ENCODE peak calls at places on chromosomes 16 and 17, in ten cellular contexts. One of them, this sample, is unnamed.

GRCh38 chr16:1823821-1824220 is 2.8 kb downstream of the HAGH start:
- DNase-seq in tibial nerve: no peak
- DNase-seq in BE2C: peak; percentile 57
- DNase-seq in mammary epithelial cell: peak; percentile 46
- DNase-seq in lung: no peak
- DNase-seq in Panc1: no peak
- DNase-seq in AG10803: peak; percentile 20
- DNase-seq in uterus: no peak
- DNase-seq in AG04450: peak; percentile 21
- DNase-seq in heart right ventricle: no peak
- DNase-seq in this sample: peak; percentile 77

GRCh38 chr16:9092282-9092962 is 978 bp downstream of the HAPSTR1 start:
- DNase-seq in AG04450: no peak
- DNase-seq in lung: peak; percentile 48
- DNase-seq in AG10803: no peak
- DNase-seq in BE2C: peak; percentile 47
- DNase-seq in mammary epithelial cell: no peak
- DNase-seq in uterus: peak; percentile 34
- DNase-seq in Panc1: no peak
- DNase-seq in heart right ventricle: peak; percentile 55
- DNase-seq in tibial nerve: peak; percentile 24
- DNase-seq in this sample: no peak

GRCh38 chr17:44315760-44316731 is 7.6 kb downstream of the RUNDC3A start:
- DNase-seq in heart right ventricle: no peak
- DNase-seq in tibial nerve: no peak
- DNase-seq in lung: no peak
- DNase-seq in AG10803: no peak
- DNase-seq in BE2C: peak; percentile 25
- DNase-seq in mammary epithelial cell: no peak
- DNase-seq in AG04450: no peak
- DNase-seq in uterus: no peak
- DNase-seq in Panc1: no peak
- DNase-seq in this sample: no peak

GRCh38 chr17:73099504-73099903 is 7.0 kb upstream of the SLC39A11 start:
- DNase-seq in uterus: no peak
- DNase-seq in AG04450: no peak
- DNase-seq in AG10803: no peak
- DNase-seq in BE2C: no peak
- DNase-seq in tibial nerve: no peak
- DNase-seq in heart right ventricle: no peak
- DNase-seq in mammary epithelial cell: no peak
- DNase-seq in Panc1: no peak
- DNase-seq in lung: no peak
- DNase-seq in this sample: no peak

GRCh38 chr17:54899201-54899600 is 1.5 kb upstream of the TOM1L1 start:
- DNase-seq in BE2C: no peak
- DNase-seq in lung: no peak
- DNase-seq in uterus: no peak
- DNase-seq in Panc1: no peak
- DNase-seq in mammary epithelial cell: no peak
- DNase-seq in AG04450: no peak
- DNase-seq in tibial nerve: no peak
- DNase-seq in AG10803: no peak
- DNase-seq in heart right ventricle: no peak
- DNase-seq in this sample: no peak

GRCh38 chr16:68365167-68365817 is 54.5 kb downstream of the PRMT7 start:
- DNase-seq in Panc1: no peak
- DNase-seq in AG10803: peak; percentile 37
- DNase-seq in AG04450: no peak
- DNase-seq in uterus: no peak
- DNase-seq in lung: no peak
- DNase-seq in BE2C: no peak
- DNase-seq in heart right ventricle: no peak
- DNase-seq in mammary epithelial cell: no peak
- DNase-seq in tibial nerve: no peak
- DNase-seq in this sample: peak; percentile 50

GRCh38 chr17:40854175-40854814 is 12.7 kb downstream of the KRT12 start:
- DNase-seq in lung: no peak
- DNase-seq in AG10803: peak; percentile 89
- DNase-seq in mammary epithelial cell: peak; percentile 84
- DNase-seq in uterus: no peak
- DNase-seq in heart right ventricle: no peak
- DNase-seq in AG04450: peak; percentile 47
- DNase-seq in Panc1: peak; percentile 50
- DNase-seq in tibial nerve: no peak
- DNase-seq in BE2C: no peak
- DNase-seq in this sample: peak; percentile 75

GRCh38 chr17:38317081-38317480 is 20.1 kb downstream of the MRPL45 start:
- DNase-seq in uterus: no peak
- DNase-seq in BE2C: no peak
- DNase-seq in AG10803: no peak
- DNase-seq in lung: no peak
- DNase-seq in AG04450: no peak
- DNase-seq in Panc1: no peak
- DNase-seq in tibial nerve: no peak
- DNase-seq in heart right ventricle: no peak
- DNase-seq in mammary epithelial cell: no peak
- DNase-seq in this sample: no peak

DNA sequence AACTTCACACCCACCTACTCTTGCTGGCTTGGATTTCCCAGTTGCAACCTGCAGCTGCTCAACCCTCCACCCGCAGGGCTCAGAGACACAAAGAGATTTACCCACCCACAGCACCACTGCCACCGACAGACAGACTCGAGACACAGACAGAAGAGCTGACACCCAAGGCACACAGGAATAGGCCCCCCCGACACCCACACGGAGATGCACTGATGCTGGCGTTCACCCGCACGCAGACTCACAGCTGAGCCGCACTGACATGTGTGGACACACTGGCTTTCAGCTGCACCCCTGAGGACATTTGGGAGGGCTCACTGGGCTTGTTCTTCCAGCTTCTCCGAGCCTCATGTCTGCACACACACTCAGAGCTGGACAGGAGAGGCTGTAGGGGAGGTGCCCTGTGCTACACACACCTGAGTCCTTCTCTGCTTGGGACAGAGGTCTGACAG is 8.2 kb downstream of the STX1B start:
- DNase-seq in AG04450: no peak
- DNase-seq in BE2C: no peak
- DNase-seq in mammary epithelial cell: peak; percentile 20
- DNase-seq in heart right ventricle: no peak
- DNase-seq in Panc1: no peak
- DNase-seq in AG10803: no peak
- DNase-seq in lung: no peak
- DNase-seq in tibial nerve: no peak
- DNase-seq in uterus: no peak
- DNase-seq in this sample: no peak
- H3K4me3 ChIP-seq in AG04450: no peak overlapping the region
- H3K4me3 ChIP-seq in BE2C: no peak overlapping the region
- H3K4me3 ChIP-seq in mammary epithelial cell: no peak overlapping the region
- H3K4me3 ChIP-seq in heart right ventricle: no peak overlapping the region
- H3K4me3 ChIP-seq in Panc1: no peak overlapping the region
- H3K4me3 ChIP-seq in AG10803: no peak overlapping the region
- H3K4me3 ChIP-seq in lung: no peak overlapping the region
- H3K4me3 ChIP-seq in tibial nerve: no peak overlapping the region
- H3K4me3 ChIP-seq in uterus: no peak overlapping the region
- H3K4me3 ChIP-seq in this sample: no peak overlapping the region

GRCh38 chr16:74999683-75000480 is 1.1 kb downstream of the ZNRF1 start:
- DNase-seq in mammary epithelial cell: peak; percentile 61
- DNase-seq in Panc1: no peak
- DNase-seq in BE2C: peak; percentile 51
- DNase-seq in AG10803: no peak
- DNase-seq in lung: peak; percentile 49
- DNase-seq in uterus: peak; percentile 60
- DNase-seq in tibial nerve: no peak
- DNase-seq in heart right ventricle: peak; percentile 41
- DNase-seq in AG04450: no peak
- DNase-seq in this sample: peak; percentile 57
- TF ChIP-seq CTCF in mammary epithelial cell: peak; percentile 2
- TF ChIP-seq CTCF in Panc1: no peak
- TF ChIP-seq CTCF in BE2C: no peak
- TF ChIP-seq CTCF in AG10803: no peak
- TF ChIP-seq CTCF in lung: no peak
- TF ChIP-seq CTCF in uterus: no peak
- TF ChIP-seq CTCF in tibial nerve: peak; percentile 7
- TF ChIP-seq CTCF in heart right ventricle: no peak
- TF ChIP-seq CTCF in AG04450: no peak
- TF ChIP-seq CTCF in this sample: no peak

GRCh38 chr16:89476811-89477261 is 13.5 kb downstream of the ANKRD11 start:
- DNase-seq in BE2C: no peak
- DNase-seq in AG04450: no peak
- DNase-seq in AG10803: no peak
- DNase-seq in Panc1: no peak
- DNase-seq in tibial nerve: no peak
- DNase-seq in heart right ventricle: no peak
- DNase-seq in mammary epithelial cell: no peak
- DNase-seq in lung: no peak
- DNase-seq in uterus: no peak
- DNase-seq in this sample: no peak

GRCh38 chr16:89478576-89479221 is 11.7 kb downstream of the ANKRD11 start:
- DNase-seq in mammary epithelial cell: peak; percentile 96
- DNase-seq in Panc1: no peak
- DNase-seq in heart right ventricle: no peak
- DNase-seq in BE2C: no peak
- DNase-seq in tibial nerve: no peak
- DNase-seq in uterus: no peak
- DNase-seq in lung: no peak
- DNase-seq in AG04450: no peak
- DNase-seq in AG10803: peak; percentile 60
- DNase-seq in this sample: peak; percentile 50

GRCh38 chr16:89475144-89475543 is 15.2 kb downstream of the ANKRD11 start:
- DNase-seq in mammary epithelial cell: peak; percentile 40
- DNase-seq in Panc1: no peak
- DNase-seq in AG10803: no peak
- DNase-seq in lung: no peak
- DNase-seq in BE2C: no peak
- DNase-seq in uterus: no peak
- DNase-seq in heart right ventricle: no peak
- DNase-seq in AG04450: no peak
- DNase-seq in tibial nerve: no peak
- DNase-seq in this sample: no peak

GRCh38 chr16:89473791-89474414 is 16.5 kb downstream of the ANKRD11 start:
- DNase-seq in uterus: no peak
- DNase-seq in heart right ventricle: no peak
- DNase-seq in AG04450: no peak
- DNase-seq in mammary epithelial cell: peak; percentile 72
- DNase-seq in AG10803: peak; percentile 65
- DNase-seq in tibial nerve: no peak
- DNase-seq in lung: no peak
- DNase-seq in Panc1: no peak
- DNase-seq in BE2C: no peak
- DNase-seq in this sample: peak; percentile 66

DNA sequence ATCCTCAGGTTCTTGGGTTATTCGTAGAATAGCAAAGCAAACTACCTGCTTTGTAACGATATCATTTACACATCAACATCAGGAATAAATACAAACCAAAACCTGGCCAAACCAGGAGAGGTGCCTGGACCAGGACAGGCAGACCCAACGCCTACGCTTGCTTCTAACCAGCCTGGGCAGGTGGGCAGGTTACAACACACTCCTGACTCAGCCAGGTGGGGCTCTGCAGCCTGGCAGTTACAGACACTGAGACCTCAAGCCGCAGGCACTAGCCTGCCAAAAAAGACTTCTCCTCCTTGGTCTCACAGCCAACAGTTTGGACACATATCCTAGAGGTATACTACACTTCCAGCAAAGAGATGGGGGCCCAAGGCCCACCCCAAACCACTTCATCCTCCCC is 14.0 kb downstream of the ANKRD11 start:
- DNase-seq in uterus: no peak
- DNase-seq in mammary epithelial cell: peak; percentile 99
- DNase-seq in BE2C: no peak
- DNase-seq in Panc1: no peak
- DNase-seq in lung: no peak
- DNase-seq in tibial nerve: no peak
- DNase-seq in heart right ventricle: no peak
- DNase-seq in AG04450: no peak
- DNase-seq in AG10803: no peak
- DNase-seq in this sample: no peak
- H3K4me3 ChIP-seq in uterus: no peak overlapping the region
- H3K4me3 ChIP-seq in mammary epithelial cell: peak overlapping the region; percentile 4
- H3K4me3 ChIP-seq in BE2C: no peak overlapping the region
- H3K4me3 ChIP-seq in Panc1: no peak overlapping the region
- H3K4me3 ChIP-seq in lung: no peak overlapping the region
- H3K4me3 ChIP-seq in tibial nerve: no peak overlapping the region
- H3K4me3 ChIP-seq in heart right ventricle: no peak overlapping the region
- H3K4me3 ChIP-seq in AG04450: no peak overlapping the region
- H3K4me3 ChIP-seq in AG10803: no peak overlapping the region
- H3K4me3 ChIP-seq in this sample: no peak overlapping the region

GRCh38 chr17:41882756-41883155 is 17.5 kb upstream of the KLHL11 start:
- DNase-seq in lung: no peak
- DNase-seq in mammary epithelial cell: no peak
- DNase-seq in BE2C: no peak
- DNase-seq in Panc1: no peak
- DNase-seq in tibial nerve: no peak
- DNase-seq in AG04450: no peak
- DNase-seq in heart right ventricle: no peak
- DNase-seq in uterus: no peak
- DNase-seq in AG10803: no peak
- DNase-seq in this sample: no peak
- TF ChIP-seq CTCF in lung: no peak
- TF ChIP-seq CTCF in mammary epithelial cell: no peak
- TF ChIP-seq CTCF in BE2C: no peak
- TF ChIP-seq CTCF in Panc1: no peak
- TF ChIP-seq CTCF in tibial nerve: no peak
- TF ChIP-seq CTCF in AG04450: no peak
- TF ChIP-seq CTCF in heart right ventricle: no peak
- TF ChIP-seq CTCF in uterus: no peak
- TF ChIP-seq CTCF in AG10803: no peak
- TF ChIP-seq CTCF in this sample: no peak

DNA sequence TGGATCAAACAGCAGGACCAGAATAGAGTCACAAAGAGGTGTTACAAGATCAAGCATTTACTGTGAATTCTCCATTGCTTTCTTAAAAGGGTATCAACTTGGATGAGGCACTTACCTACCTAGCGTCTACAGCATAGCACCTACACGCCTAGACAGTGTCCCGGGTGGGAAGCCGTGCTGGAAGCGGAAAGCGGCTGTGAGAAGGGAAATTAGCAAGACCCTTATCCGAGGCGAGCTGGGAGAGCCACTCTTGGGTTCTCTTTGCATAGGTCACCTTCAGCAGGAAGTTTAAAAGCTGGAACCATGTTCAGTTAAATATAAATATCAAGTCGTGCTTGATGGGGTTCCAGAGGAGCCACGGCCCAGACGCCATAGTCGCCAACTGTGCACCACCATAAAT is 46.3 kb downstream of the TRARG1 start:
- DNase-seq in Panc1: no peak
- DNase-seq in BE2C: no peak
- DNase-seq in AG04450: no peak
- DNase-seq in lung: no peak
- DNase-seq in AG10803: no peak
- DNase-seq in heart right ventricle: no peak
- DNase-seq in mammary epithelial cell: no peak
- DNase-seq in tibial nerve: no peak
- DNase-seq in uterus: no peak
- DNase-seq in this sample: no peak
- H3K4me3 ChIP-seq in Panc1: no peak overlapping the region
- H3K4me3 ChIP-seq in BE2C: no peak overlapping the region
- H3K4me3 ChIP-seq in AG04450: no peak overlapping the region
- H3K4me3 ChIP-seq in lung: no peak overlapping the region
- H3K4me3 ChIP-seq in AG10803: no peak overlapping the region
- H3K4me3 ChIP-seq in heart right ventricle: no peak overlapping the region
- H3K4me3 ChIP-seq in mammary epithelial cell: no peak overlapping the region
- H3K4me3 ChIP-seq in tibial nerve: no peak overlapping the region
- H3K4me3 ChIP-seq in uterus: no peak overlapping the region
- H3K4me3 ChIP-seq in this sample: no peak overlapping the region

GRCh38 chr17:56913867-56914640 is at the start of gene TRIM25:
- DNase-seq in AG10803: peak; percentile 88
- DNase-seq in Panc1: peak; percentile 47
- DNase-seq in tibial nerve: peak; percentile 90
- DNase-seq in lung: peak; percentile 96
- DNase-seq in BE2C: peak; percentile 93
- DNase-seq in mammary epithelial cell: peak; percentile 92
- DNase-seq in AG04450: peak; percentile 55
- DNase-seq in uterus: peak; percentile 94
- DNase-seq in heart right ventricle: peak; percentile 91
- DNase-seq in this sample: peak; percentile 99
- TF ChIP-seq CTCF in AG10803: no peak
- TF ChIP-seq CTCF in Panc1: no peak
- TF ChIP-seq CTCF in tibial nerve: no peak
- TF ChIP-seq CTCF in lung: no peak
- TF ChIP-seq CTCF in BE2C: no peak
- TF ChIP-seq CTCF in mammary epithelial cell: no peak
- TF ChIP-seq CTCF in AG04450: no peak
- TF ChIP-seq CTCF in uterus: no peak
- TF ChIP-seq CTCF in heart right ventricle: no peak
- TF ChIP-seq CTCF in this sample: no peak